ENCODE peak calls at places on chromosomes 12 and 14, in six cellular contexts. O, H, V, B, D and M are unnamed samples.

GRCh38 chr12:94208433-94208921 is 60.1 kb downstream of the PLXNC1 start:
- DNase-seq in D (peak; percentile 19), B (no peak), H (no peak), O (no peak), V (no peak), M (no peak)

GRCh38 chr12:112303004-112303403 is 79.2 kb downstream of the HECTD4 start:
- DNase-seq in B (peak; percentile 92), O (no peak), V (no peak), D (no peak), H (peak; percentile 91), M (no peak)

GRCh38 chr12:131408484-131408883 is 302.4 kb upstream of the SFSWAP start:
- DNase-seq in B (no peak), O (no peak), H (no peak), V (no peak), D (no peak), M (no peak)

GRCh38 chr12:15757553-15758255 is 31.5 kb downstream of the EPS8 start:
- DNase-seq in D (no peak), H (no peak), B (peak; percentile 96), V (no peak), O (no peak), M (no peak)

GRCh38 chr12:6272300-6273208 is 37.9 kb upstream of the PLEKHG6 start:
- DNase-seq in D (no peak), V (no peak), H (no peak), B (no peak), O (peak; percentile 54), M (no peak)

GRCh38 chr12:43501705-43502104 is 50.3 kb downstream of the ADAMTS20 start:
- DNase-seq in V (no peak), B (peak; percentile 30), D (no peak), O (no peak), H (no peak), M (no peak)

GRCh38 chr12:7555752-7556151 is 52.2 kb upstream of the CD163 start:
- DNase-seq in O (no peak), V (no peak), D (no peak), B (peak; percentile 85), H (no peak), M (no peak)

GRCh38 chr12:130710001-130710732 is 5.9 kb downstream of the RIMBP2 start:
- DNase-seq in D (no peak), B (no peak), H (no peak), V (peak; percentile 24), O (no peak), M (no peak)

GRCh38 chr14:102527255-102528232 is 18.0 kb upstream of the ANKRD9 start:
- DNase-seq in H (no peak), V (no peak), D (no peak), B (no peak), O (no peak), M (no peak)

GRCh38 chr14:101600891-101601602 is 39.8 kb downstream of the DIO3 start:
- DNase-seq in H (no peak), O (peak; percentile 63), V (no peak), B (no peak), D (no peak), M (no peak)

GRCh38 chr12:30979371-30980259 is 53.1 kb downstream of the TSPAN11 start:
- DNase-seq in H (no peak), B (peak; percentile 10), D (no peak), V (no peak), O (no peak), M (no peak)

GRCh38 chr14:90443161-90444076 is 46.6 kb downstream of the CALM1 start:
- DNase-seq in H (no peak), D (no peak), O (peak; percentile 24), B (no peak), V (no peak), M (no peak)

GRCh38 chr12:113582521-113583218 is 111.0 kb upstream of the LHX5 start:
- DNase-seq in D (no peak), V (no peak), B (no peak), H (no peak), O (no peak), M (no peak)

GRCh38 chr14:99420711-99421110 is 59.9 kb downstream of the SETD3 start:
- DNase-seq in V (peak; percentile 48), O (no peak), H (no peak), B (no peak), D (peak; percentile 42), M (no peak)

GRCh38 chr12:52235001-52235760 is 2.1 kb downstream of the KRT7 start:
- DNase-seq in V (no peak), D (no peak), B (no peak), H (no peak), O (no peak), M (no peak)

GRCh38 chr12:119182701-119183493 is 4.2 kb downstream of the HSPB8 start:
- DNase-seq in V (no peak), H (no peak), B (no peak), D (peak; percentile 45), O (no peak), M (no peak)

GRCh38 chr12:121391619-121392324 is 8.1 kb upstream of the RNF34 start:
- DNase-seq in V (no peak), D (no peak), O (no peak), H (peak; percentile 53), B (peak; percentile 83), M (no peak)

GRCh38 chr14:91135039-91135438 is 21.2 kb downstream of the DGLUCY start:
- DNase-seq in D (no peak), V (no peak), H (no peak), O (no peak), B (no peak), M (no peak)